ENCODE peak calls at places on chromosomes 16 and 17, in four cellular contexts. One of them, this sample, is unnamed.

GRCh38 chr17:10815318-10815717 is 11.4 kb upstream of the TMEM238L start:
- DNase-seq in foreskin keratinocyte: no peak
- DNase-seq in AG04450: no peak
- DNase-seq in naive thymus-derived CD4-positive, alpha-beta T cell: no peak
- DNase-seq in this sample: no peak

GRCh38 chr16:69929480-69929879 is 21.7 kb upstream of the CLEC18A start:
- DNase-seq in naive thymus-derived CD4-positive, alpha-beta T cell: no peak
- DNase-seq in AG04450: no peak
- DNase-seq in foreskin keratinocyte: no peak
- DNase-seq in this sample: no peak

GRCh38 chr16:87324411-87325275 is 7.5 kb upstream of the C16orf95 start:
- DNase-seq in naive thymus-derived CD4-positive, alpha-beta T cell: no peak
- DNase-seq in foreskin keratinocyte: no peak
- DNase-seq in AG04450: no peak
- DNase-seq in this sample: no peak

GRCh38 chr17:45251931-45252330 is 10.0 kb downstream of the SPATA32 start:
- DNase-seq in naive thymus-derived CD4-positive, alpha-beta T cell: no peak
- DNase-seq in foreskin keratinocyte: no peak
- DNase-seq in AG04450: no peak
- DNase-seq in this sample: no peak

GRCh38 chr17:4195306-4195705 is 52.3 kb downstream of the CYB5D2 start:
- DNase-seq in naive thymus-derived CD4-positive, alpha-beta T cell: no peak
- DNase-seq in foreskin keratinocyte: no peak
- DNase-seq in AG04450: no peak
- DNase-seq in this sample: no peak

GRCh38 chr17:2980904-2981246 is 82.5 kb downstream of the OR1D5 start:
- DNase-seq in naive thymus-derived CD4-positive, alpha-beta T cell: no peak
- DNase-seq in foreskin keratinocyte: no peak
- DNase-seq in AG04450: no peak
- DNase-seq in this sample: no peak

GRCh38 chr16:68093816-68094613 is 8.8 kb downstream of the NFATC3 start:
- DNase-seq in foreskin keratinocyte: no peak
- DNase-seq in AG04450: no peak
- DNase-seq in naive thymus-derived CD4-positive, alpha-beta T cell: no peak
- DNase-seq in this sample: no peak

GRCh38 chr16:27439273-27440018 is 37.5 kb downstream of the IL21R start:
- DNase-seq in AG04450: no peak
- DNase-seq in foreskin keratinocyte: no peak
- DNase-seq in naive thymus-derived CD4-positive, alpha-beta T cell: no peak
- DNase-seq in this sample: no peak

GRCh38 chr16:68480084-68480995 is 32.0 kb upstream of the SMPD3 start:
- DNase-seq in foreskin keratinocyte: no peak
- DNase-seq in AG04450: no peak
- DNase-seq in naive thymus-derived CD4-positive, alpha-beta T cell: no peak
- DNase-seq in this sample: no peak

GRCh38 chr16:17835118-17835949 is 364.6 kb upstream of the XYLT1 start:
- DNase-seq in naive thymus-derived CD4-positive, alpha-beta T cell: no peak
- DNase-seq in foreskin keratinocyte: no peak
- DNase-seq in AG04450: no peak
- DNase-seq in this sample: no peak

DNA sequence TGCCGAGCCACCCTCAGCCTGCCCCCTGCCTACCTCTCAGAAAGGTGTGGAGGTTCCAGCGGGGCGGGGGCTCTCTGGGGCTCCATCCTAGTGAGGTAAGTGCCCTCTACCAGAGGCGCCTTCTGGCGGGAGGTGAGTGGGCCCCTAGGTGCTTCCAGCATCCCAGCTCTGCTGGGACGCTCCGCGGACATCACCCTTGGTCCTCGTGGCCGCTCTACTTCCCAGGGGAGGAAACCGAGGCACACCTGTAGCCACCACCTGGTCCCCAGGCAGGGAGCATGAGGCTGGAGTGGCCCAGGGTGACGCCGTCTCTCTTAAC is 1.4 kb downstream of the MCRIP2 start:
- DNase-seq in foreskin keratinocyte: no peak
- DNase-seq in AG04450: no peak
- DNase-seq in naive thymus-derived CD4-positive, alpha-beta T cell: no peak
- DNase-seq in this sample: no peak
- H3K27ac ChIP-seq in foreskin keratinocyte: no peak
- H3K27ac ChIP-seq in AG04450: no peak
- H3K27ac ChIP-seq in naive thymus-derived CD4-positive, alpha-beta T cell: no peak
- H3K27ac ChIP-seq in this sample: no peak

GRCh38 chr17:36673637-36674277 is 72.4 kb downstream of the MRM1 start:
- DNase-seq in naive thymus-derived CD4-positive, alpha-beta T cell: no peak
- DNase-seq in AG04450: no peak
- DNase-seq in foreskin keratinocyte: no peak
- DNase-seq in this sample: no peak

GRCh38 chr17:36675250-36675649 is 73.9 kb downstream of the MRM1 start:
- DNase-seq in naive thymus-derived CD4-positive, alpha-beta T cell: no peak
- DNase-seq in foreskin keratinocyte: no peak
- DNase-seq in AG04450: no peak
- DNase-seq in this sample: no peak

GRCh38 chr17:36671144-36671543 is 69.8 kb downstream of the MRM1 start:
- DNase-seq in foreskin keratinocyte: no peak
- DNase-seq in AG04450: no peak
- DNase-seq in naive thymus-derived CD4-positive, alpha-beta T cell: no peak
- DNase-seq in this sample: no peak

GRCh38 chr17:36674278-36674650 is 72.9 kb downstream of the MRM1 start:
- DNase-seq in AG04450: no peak
- DNase-seq in naive thymus-derived CD4-positive, alpha-beta T cell: no peak
- DNase-seq in foreskin keratinocyte: no peak
- DNase-seq in this sample: no peak

DNA sequence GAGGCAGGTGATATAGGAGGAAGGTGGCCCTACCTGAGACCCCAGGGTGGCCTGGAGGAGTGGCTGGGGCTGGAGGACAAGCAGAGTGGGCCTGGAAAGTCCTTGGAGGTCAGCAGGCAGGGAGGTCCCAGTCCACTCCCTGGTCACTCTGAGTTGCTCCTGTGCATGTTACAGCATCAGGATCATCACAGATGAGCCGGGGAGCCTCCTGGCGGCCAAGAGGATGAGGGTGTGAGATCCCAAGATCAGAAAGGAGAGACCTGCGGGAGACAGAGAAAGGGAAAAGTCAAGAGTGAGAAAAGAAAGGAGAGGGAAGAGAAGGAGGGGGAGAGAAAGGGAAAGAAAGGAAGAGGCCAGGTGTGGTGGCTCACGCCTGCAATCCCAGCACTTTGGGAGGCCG is 71.7 kb downstream of the MRM1 start:
- DNase-seq in AG04450: no peak
- DNase-seq in naive thymus-derived CD4-positive, alpha-beta T cell: no peak
- DNase-seq in foreskin keratinocyte: no peak
- DNase-seq in this sample: no peak
- H3K27ac ChIP-seq in AG04450: no peak
- H3K27ac ChIP-seq in naive thymus-derived CD4-positive, alpha-beta T cell: no peak
- H3K27ac ChIP-seq in foreskin keratinocyte: no peak
- H3K27ac ChIP-seq in this sample: no peak

DNA sequence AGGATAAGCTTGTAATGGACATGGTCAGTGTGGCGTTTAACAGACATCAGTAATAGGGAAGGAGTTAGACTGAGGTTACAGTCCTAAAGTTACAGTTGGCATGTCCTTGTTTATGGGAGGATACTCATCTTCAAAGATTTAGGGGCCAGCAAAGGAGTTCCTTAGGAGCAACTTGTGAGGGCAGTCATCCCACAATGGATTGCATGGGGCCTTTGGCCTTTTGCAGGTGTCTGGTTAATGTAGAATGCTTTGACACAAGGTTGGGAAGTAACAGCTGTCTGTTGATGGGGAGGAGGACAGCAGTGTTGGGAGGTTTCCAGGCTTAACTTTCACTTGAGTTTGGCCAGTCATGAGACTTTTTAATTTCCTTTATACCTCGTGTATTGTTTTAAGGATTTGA is 2.2 kb downstream of the NUBP1 start:
- DNase-seq in foreskin keratinocyte: no peak
- DNase-seq in naive thymus-derived CD4-positive, alpha-beta T cell: no peak
- DNase-seq in AG04450: no peak
- DNase-seq in this sample: no peak
- H3K27ac ChIP-seq in foreskin keratinocyte: no peak
- H3K27ac ChIP-seq in naive thymus-derived CD4-positive, alpha-beta T cell: no peak
- H3K27ac ChIP-seq in AG04450: no peak
- H3K27ac ChIP-seq in this sample: no peak

GRCh38 chr16:580141-580945 is 9.5 kb upstream of the RAB40C start:
- DNase-seq in foreskin keratinocyte: no peak
- DNase-seq in naive thymus-derived CD4-positive, alpha-beta T cell: no peak
- DNase-seq in AG04450: no peak
- DNase-seq in this sample: no peak

GRCh38 chr16:582218-582613 is 7.7 kb upstream of the RAB40C start:
- DNase-seq in naive thymus-derived CD4-positive, alpha-beta T cell: no peak
- DNase-seq in AG04450: no peak
- DNase-seq in foreskin keratinocyte: no peak
- DNase-seq in this sample: no peak

GRCh38 chr16:578870-579405 is 9.2 kb downstream of the PIGQ start:
- DNase-seq in foreskin keratinocyte: no peak
- DNase-seq in AG04450: no peak
- DNase-seq in naive thymus-derived CD4-positive, alpha-beta T cell: peak
- DNase-seq in this sample: no peak

GRCh38 chr16:582614-583331 is 7.1 kb upstream of the RAB40C start:
- DNase-seq in foreskin keratinocyte: no peak
- DNase-seq in naive thymus-derived CD4-positive, alpha-beta T cell: no peak
- DNase-seq in AG04450: no peak
- DNase-seq in this sample: no peak

GRCh38 chr16:580946-581498 is 8.8 kb upstream of the RAB40C start:
- DNase-seq in foreskin keratinocyte: no peak
- DNase-seq in AG04450: no peak
- DNase-seq in naive thymus-derived CD4-positive, alpha-beta T cell: no peak
- DNase-seq in this sample: no peak
- H3K27ac ChIP-seq in foreskin keratinocyte: no peak
- H3K27ac ChIP-seq in AG04450: no peak
- H3K27ac ChIP-seq in naive thymus-derived CD4-positive, alpha-beta T cell: no peak
- H3K27ac ChIP-seq in this sample: no peak

GRCh38 chr17:50127661-50128361 is 2.1 kb downstream of the SAMD14 start:
- DNase-seq in naive thymus-derived CD4-positive, alpha-beta T cell: no peak
- DNase-seq in foreskin keratinocyte: no peak
- DNase-seq in AG04450: no peak
- DNase-seq in this sample: no peak
- H3K27ac ChIP-seq in naive thymus-derived CD4-positive, alpha-beta T cell: no peak
- H3K27ac ChIP-seq in foreskin keratinocyte: no peak
- H3K27ac ChIP-seq in AG04450: no peak
- H3K27ac ChIP-seq in this sample: no peak

GRCh38 chr16:66701516-66701915 is 5.0 kb upstream of the CMTM4 start:
- DNase-seq in AG04450: no peak
- DNase-seq in foreskin keratinocyte: no peak
- DNase-seq in naive thymus-derived CD4-positive, alpha-beta T cell: no peak
- DNase-seq in this sample: no peak

GRCh38 chr16:66698046-66698445 is 1.5 kb upstream of the CMTM4 start:
- DNase-seq in AG04450: no peak
- DNase-seq in naive thymus-derived CD4-positive, alpha-beta T cell: no peak
- DNase-seq in foreskin keratinocyte: no peak
- DNase-seq in this sample: no peak

GRCh38 chr16:66703359-66704215 is 7.0 kb upstream of the CMTM4 start:
- DNase-seq in foreskin keratinocyte: no peak
- DNase-seq in AG04450: no peak
- DNase-seq in naive thymus-derived CD4-positive, alpha-beta T cell: no peak
- DNase-seq in this sample: no peak

GRCh38 chr16:66699898-66700297 is 3.4 kb upstream of the CMTM4 start:
- DNase-seq in AG04450: no peak
- DNase-seq in foreskin keratinocyte: no peak
- DNase-seq in naive thymus-derived CD4-positive, alpha-beta T cell: no peak
- DNase-seq in this sample: no peak

DNA sequence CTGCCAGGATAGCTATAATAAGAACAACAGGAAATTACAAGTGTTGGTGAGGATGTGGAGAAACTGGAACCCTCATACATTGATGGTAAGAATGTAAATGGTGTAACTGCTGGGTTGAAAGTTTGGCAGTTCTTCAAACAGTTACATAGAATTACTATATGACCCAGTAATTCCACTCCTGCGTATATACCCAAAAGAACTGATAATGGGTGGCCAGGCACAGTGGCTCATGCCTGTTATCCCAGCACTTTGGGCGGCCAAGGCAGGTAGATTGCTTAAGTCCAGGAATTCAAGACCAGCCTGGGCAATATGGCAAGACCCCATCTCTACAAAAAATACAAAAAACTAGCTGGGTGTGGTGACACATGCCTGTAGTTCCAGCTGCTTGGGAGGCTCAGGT is 4.5 kb upstream of the CMTM4 start:
- DNase-seq in foreskin keratinocyte: no peak
- DNase-seq in AG04450: no peak
- DNase-seq in naive thymus-derived CD4-positive, alpha-beta T cell: no peak
- DNase-seq in this sample: no peak
- H3K27ac ChIP-seq in foreskin keratinocyte: no peak
- H3K27ac ChIP-seq in AG04450: no peak
- H3K27ac ChIP-seq in naive thymus-derived CD4-positive, alpha-beta T cell: no peak
- H3K27ac ChIP-seq in this sample: no peak